ENCODE peak calls at places on chromosomes 5 and 9, in ten cellular contexts. One of them, this sample, is unnamed.

GRCh38 chr5:97142521-97143254 is at the start of gene LIX1:
- DNase-seq in kidney epithelial cell: peak; percentile 10
- DNase-seq in left ventricle myocardium superior: no peak
- DNase-seq in left colon: no peak
- DNase-seq in nucleus accumbens: no peak
- DNase-seq in fibroblast of the conjunctiva: peak; percentile 22
- DNase-seq in 8988T: no peak
- DNase-seq in kidney: no peak
- DNase-seq in iris pigment epithelial cell: peak; percentile 54
- DNase-seq in small intestine: peak; percentile 42
- DNase-seq in this sample: peak; percentile 20

GRCh38 chr5:123099514-123100151 is 10.6 kb downstream of the PRDM6 start:
- DNase-seq in kidney: no peak
- DNase-seq in nucleus accumbens: no peak
- DNase-seq in iris pigment epithelial cell: no peak
- DNase-seq in fibroblast of the conjunctiva: no peak
- DNase-seq in left colon: no peak
- DNase-seq in kidney epithelial cell: no peak
- DNase-seq in 8988T: peak; percentile 80
- DNase-seq in small intestine: no peak
- DNase-seq in left ventricle myocardium superior: peak; percentile 43
- DNase-seq in this sample: no peak

GRCh38 chr9:93261281-93261680 is 77.3 kb downstream of the WNK2 start:
- DNase-seq in kidney: no peak
- DNase-seq in left colon: no peak
- DNase-seq in iris pigment epithelial cell: no peak
- DNase-seq in small intestine: peak; percentile 31
- DNase-seq in fibroblast of the conjunctiva: no peak
- DNase-seq in kidney epithelial cell: no peak
- DNase-seq in left ventricle myocardium superior: no peak
- DNase-seq in nucleus accumbens: no peak
- DNase-seq in 8988T: no peak
- DNase-seq in this sample: no peak

GRCh38 chr5:16536246-16536645 is 70.6 kb upstream of the ZNF622 start:
- DNase-seq in nucleus accumbens: no peak
- DNase-seq in iris pigment epithelial cell: peak; percentile 79
- DNase-seq in left ventricle myocardium superior: no peak
- DNase-seq in left colon: no peak
- DNase-seq in kidney: no peak
- DNase-seq in 8988T: peak; percentile 68
- DNase-seq in fibroblast of the conjunctiva: no peak
- DNase-seq in kidney epithelial cell: peak; percentile 54
- DNase-seq in small intestine: peak; percentile 84
- DNase-seq in this sample: no peak

GRCh38 chr9:21415492-21416267 is 6.8 kb downstream of the IFNA8 start:
- DNase-seq in kidney epithelial cell: peak; percentile 59
- DNase-seq in fibroblast of the conjunctiva: no peak
- DNase-seq in nucleus accumbens: no peak
- DNase-seq in 8988T: no peak
- DNase-seq in kidney: no peak
- DNase-seq in left colon: peak; percentile 46
- DNase-seq in iris pigment epithelial cell: peak; percentile 37
- DNase-seq in left ventricle myocardium superior: no peak
- DNase-seq in small intestine: no peak
- DNase-seq in this sample: peak; percentile 64

GRCh38 chr5:94094793-94095441 is 353.5 kb upstream of the POU5F2 start:
- DNase-seq in nucleus accumbens: no peak
- DNase-seq in iris pigment epithelial cell: no peak
- DNase-seq in kidney epithelial cell: no peak
- DNase-seq in kidney: no peak
- DNase-seq in fibroblast of the conjunctiva: no peak
- DNase-seq in small intestine: no peak
- DNase-seq in 8988T: no peak
- DNase-seq in left colon: no peak
- DNase-seq in left ventricle myocardium superior: no peak
- DNase-seq in this sample: no peak

GRCh38 chr5:52705720-52706119 is 82.0 kb upstream of the ITGA1 start:
- DNase-seq in left colon: no peak
- DNase-seq in fibroblast of the conjunctiva: no peak
- DNase-seq in kidney epithelial cell: no peak
- DNase-seq in nucleus accumbens: no peak
- DNase-seq in small intestine: no peak
- DNase-seq in kidney: no peak
- DNase-seq in left ventricle myocardium superior: no peak
- DNase-seq in iris pigment epithelial cell: peak; percentile 35
- DNase-seq in 8988T: no peak
- DNase-seq in this sample: no peak

GRCh38 chr9:79734989-79735779 is 163.4 kb downstream of the TLE4 start:
- DNase-seq in iris pigment epithelial cell: no peak
- DNase-seq in nucleus accumbens: no peak
- DNase-seq in small intestine: no peak
- DNase-seq in fibroblast of the conjunctiva: no peak
- DNase-seq in 8988T: no peak
- DNase-seq in left ventricle myocardium superior: no peak
- DNase-seq in kidney epithelial cell: no peak
- DNase-seq in kidney: no peak
- DNase-seq in left colon: no peak
- DNase-seq in this sample: no peak

GRCh38 chr5:174172104-174172965 is 126.8 kb downstream of the NSG2 start:
- DNase-seq in small intestine: no peak
- DNase-seq in nucleus accumbens: no peak
- DNase-seq in fibroblast of the conjunctiva: no peak
- DNase-seq in kidney: no peak
- DNase-seq in 8988T: no peak
- DNase-seq in kidney epithelial cell: no peak
- DNase-seq in left colon: no peak
- DNase-seq in left ventricle myocardium superior: no peak
- DNase-seq in iris pigment epithelial cell: no peak
- DNase-seq in this sample: no peak

This sample was measured in prostate gland.